ENCODE peak calls at places on chromosomes 6 and 20, in nine cellular contexts. G is left lung, U is SW480, N is IMR-90, R is LoVo, T is GM10248, W is A172, Z is NCI-H2081, I is right atrium auricular region. Y is an unnamed sample.

GRCh38 chr6:158575550-158575949 is 15.7 kb downstream of the TMEM181 start:
- DNase-seq in T (no peak), R (no peak), U (no peak), I (no peak), G (no peak), W (no peak), Z (no peak), N (no peak), Y (no peak)

GRCh38 chr20:51586005-51586440 is 43.5 kb upstream of the NFATC2 start:
- DNase-seq in T (no peak), G (no peak), N (peak; percentile 83), U (peak; percentile 43), Z (no peak), R (peak; percentile 9), W (peak; percentile 97), I (no peak), Y (peak; percentile 84)

GRCh38 chr20:63746766-63747315 is 7.3 kb downstream of the SLC2A4RG start:
- DNase-seq in G (peak; percentile 76), I (no peak), U (no peak), Z (no peak), N (no peak), T (no peak), R (no peak), W (no peak), Y (no peak)

GRCh38 chr20:32626407-32626806 is 41.3 kb upstream of the NOL4L start:
- DNase-seq in U (no peak), Z (no peak), T (no peak), N (no peak), G (no peak), I (no peak), W (no peak), R (no peak), Y (no peak)

GRCh38 chr6:45631396-45631795 is 253.7 kb upstream of the SUPT3H start:
- DNase-seq in W (no peak), N (no peak), T (no peak), I (no peak), U (no peak), R (no peak), Z (no peak), G (no peak), Y (no peak)

GRCh38 chr20:43916073-43916874 is 1.6 kb downstream of the TOX2 start:
- DNase-seq in T (no peak), I (no peak), W (no peak), N (no peak), G (no peak), R (no peak), U (no peak), Z (no peak), Y (no peak)

GRCh38 chr20:62795023-62795761 is 1.1 kb upstream of the MRGBP start:
- DNase-seq in U (peak; percentile 89), N (peak; percentile 49), I (no peak), W (no peak), Z (peak; percentile 62), T (no peak), R (peak; percentile 48), G (peak; percentile 91), Y (peak; percentile 73)

GRCh38 chr20:62534526-62535221 is 58.9 kb upstream of the GATA5 start:
- DNase-seq in T (no peak), R (no peak), Z (no peak), N (no peak), U (no peak), G (no peak), W (no peak), I (no peak), Y (no peak)

GRCh38 chr6:99013145-99013544 is 65.4 kb upstream of the FBXL4 start:
- DNase-seq in T (no peak), Z (no peak), I (no peak), U (peak; percentile 8), G (no peak), R (no peak), N (peak; percentile 97), W (peak; percentile 84), Y (peak; percentile 52)

GRCh38 chr6:166987930-166988329 is 11.3 kb upstream of the CEP43 start:
- DNase-seq in U (no peak), N (no peak), I (no peak), G (no peak), W (no peak), R (no peak), T (no peak), Z (no peak), Y (no peak)

GRCh38 chr20:49215232-49215631 is 4.0 kb upstream of the DDX27 start:
- DNase-seq in N (no peak), U (no peak), Z (no peak), W (no peak), I (no peak), G (no peak), R (no peak), T (no peak), Y (no peak)

GRCh38 chr20:50186987-50187402 is 3.6 kb upstream of the CEBPB start:
- DNase-seq in Z (no peak), G (no peak), U (no peak), R (no peak), N (no peak), W (no peak), I (no peak), T (no peak), Y (no peak)

GRCh38 chr6:11324453-11325023 is 92.1 kb upstream of the NEDD9 start:
- DNase-seq in G (no peak), R (no peak), Z (no peak), U (no peak), W (no peak), T (peak; percentile 69), N (peak; percentile 19), I (no peak), Y (no peak)

GRCh38 chr20:48205786-48206185 is 420.5 kb upstream of the SULF2 start:
- DNase-seq in N (no peak), G (no peak), T (no peak), U (no peak), I (no peak), R (no peak), Z (no peak), W (no peak), Y (no peak)

GRCh38 chr6:37308084-37308817 is 45.5 kb upstream of the RNF8 start:
- DNase-seq in T (no peak), R (no peak), N (peak; percentile 76), I (no peak), G (no peak), Z (peak; percentile 72), W (no peak), U (no peak), Y (no peak)

GRCh38 chr20:9342651-9343050 is 171.7 kb upstream of the LAMP5 start:
- DNase-seq in R (no peak), N (no peak), G (no peak), W (no peak), Z (no peak), T (no peak), U (no peak), I (no peak), Y (no peak)

GRCh38 chr6:39194466-39194865 is 34.8 kb downstream of the KCNK5 start:
- DNase-seq in W (no peak), I (no peak), T (no peak), G (no peak), R (no peak), N (no peak), U (no peak), Z (no peak), Y (no peak)

GRCh38 chr20:17761612-17762011 is 61.8 kb downstream of the BANF2 start:
- DNase-seq in G (no peak), N (no peak), U (peak; percentile 9), T (no peak), Z (no peak), W (no peak), R (no peak), I (no peak), Y (no peak)

GRCh38 chr6:7115452-7116223 is 7.9 kb downstream of the RREB1 start:
- DNase-seq in T (no peak), N (no peak), U (no peak), Z (no peak), W (no peak), I (no peak), R (no peak), G (no peak), Y (no peak)

GRCh38 chr6:38110407-38111025 is 291.0 kb downstream of the ZFAND3 start:
- DNase-seq in R (no peak), W (no peak), N (no peak), T (no peak), G (no peak), Z (peak; percentile 14), U (no peak), I (no peak), Y (no peak)

GRCh38 chr20:62692176-62692575 is 16.5 kb upstream of the NTSR1 start:
- DNase-seq in W (no peak), N (no peak), R (no peak), G (no peak), T (no peak), I (no peak), U (no peak), Z (no peak), Y (no peak)

GRCh38 chr6:138970856-138971425 is 17.1 kb downstream of the REPS1 start:
- DNase-seq in I (peak; percentile 68), W (peak; percentile 88), T (no peak), Z (no peak), R (no peak), N (peak; percentile 95), U (no peak), G (no peak), Y (peak; percentile 39)

GRCh38 chr6:137033828-137034227 is 10.9 kb downstream of the IL20RA start:
- DNase-seq in G (no peak), N (no peak), R (peak; percentile 41), U (peak; percentile 97), I (no peak), Z (no peak), W (peak; percentile 65), T (peak; percentile 53), Y (no peak)

GRCh38 chr6:169724554-169725269 is 412 bp upstream of the PHF10 start:
- DNase-seq in N (peak; percentile 24), Z (peak; percentile 69), T (peak; percentile 75), G (peak; percentile 89), W (no peak), R (no peak), I (no peak), U (peak; percentile 46), Y (peak; percentile 34)

GRCh38 chr6:90860822-90861601 is 274.1 kb upstream of the MAP3K7 start:
- DNase-seq in R (no peak), N (peak; percentile 15), U (no peak), I (no peak), Z (peak; percentile 7), T (no peak), W (no peak), G (no peak), Y (no peak)

GRCh38 chr6:37535701-37536461 is 36.2 kb upstream of the CCDC167 start:
- DNase-seq in U (no peak), I (no peak), G (no peak), W (no peak), Z (peak; percentile 40), R (peak; percentile 6), N (no peak), T (peak; percentile 68), Y (no peak)